ENCODE peak calls at places on chromosome 22, in four cellular contexts. G is stomach, F is HCT116, P is vagina. D is an unnamed sample. For H3K4me1, the result is how much of the 10 kb centered on the place peaks cover.

GRCh38 chr22:21961886-21962654 is 9.4 kb upstream of the PPM1F start:
- DNase-seq in G (peak), F (no peak), P (no peak), D (no peak)

GRCh38 chr22:46436595-46437163 is 100.7 kb downstream of the CELSR1 start:
- DNase-seq in P (no peak), F (no peak), G (no peak), D (no peak)

GRCh38 chr22:32911526-32911925 is 110.0 kb downstream of the TIMP3 start:
- DNase-seq in F (no peak), G (no peak), P (no peak), D (no peak)

GRCh38 chr22:46079861-46080821 is 70.2 kb upstream of the PPARA start:
- DNase-seq in P (no peak), F (no peak), G (peak), D (peak)

GRCh38 chr22:40889116-40889515 is 27.2 kb upstream of the DNAJB7 start:
- DNase-seq in G (no peak), F (no peak), P (no peak), D (no peak)

GRCh38 chr22:19885841-19886592 is 31.3 kb upstream of the GNB1L start:
- DNase-seq in P (no peak), F (no peak), G (no peak), D (no peak)

GRCh38 chr22:21866821-21867527 is 471 bp downstream of the MAPK1 start:
- DNase-seq in P (no peak), F (no peak), G (peak), D (peak)

GRCh38 chr22:42368379-42369249 is 63.6 kb downstream of the NFAM1 start:
- DNase-seq in F (no peak), P (no peak), G (no peak), D (peak)

GRCh38 chr22:20013382-20013871 is 3.2 kb downstream of the ARVCF start:
- DNase-seq in G (peak), P (no peak), F (no peak), D (peak)

GRCh38 chr22:50731811-50732624 is 6.0 kb upstream of the ACR start:
- DNase-seq in P (no peak), F (peak), G (peak), D (peak)

GRCh38 chr22:31394326-31394725 is 5.1 kb upstream of the DRG1 start:
- DNase-seq in G (no peak), P (no peak), F (no peak), D (no peak)

GRCh38 chr22:32870474-32870873 is 69.0 kb downstream of the TIMP3 start:
- DNase-seq in F (no peak), P (no peak), G (no peak), D (no peak)

GRCh38 chr22:44459041-44459440 is 39.0 kb downstream of the RTL6 start:
- DNase-seq in F (no peak), P (peak), G (peak), D (no peak)

GRCh38 chr22:37326726-37327125 is 44.4 kb downstream of the CYTH4 start:
- DNase-seq in P (no peak), F (no peak), G (peak), D (peak)

GRCh38 chr22:36340621-36341020 is 47.1 kb downstream of the MYH9 start:
- DNase-seq in G (peak), P (no peak), F (no peak), D (no peak)

GRCh38 chr22:23072911-23073491 is 2.7 kb downstream of the GNAZ start:
- DNase-seq in P (no peak), F (no peak), G (no peak), D (no peak)

GRCh38 chr22:38257650-38258246 is 15.1 kb downstream of the TMEM184B start:
- DNase-seq in F (no peak), G (peak), P (no peak), D (peak)

GRCh38 chr22:37186997-37187522 is 987 bp downstream of the C1QTNF6 start:
- DNase-seq in P (no peak), F (no peak), G (no peak), D (no peak)

GRCh38 chr22:17436981-17437410 is 67.7 kb downstream of the CECR2 start:
- DNase-seq in P (no peak), G (no peak), F (no peak), D (no peak)

GRCh38 chr22:47130883-47131610 is 368.6 kb downstream of the TBC1D22A start:
- DNase-seq in P (no peak), G (no peak), F (no peak), D (no peak)

GRCh38 chr22:45629469-45630089 is 42.1 kb upstream of the ATXN10 start:
- DNase-seq in F (no peak), P (no peak), G (no peak), D (no peak)

GRCh38 chr22:37254206-37254866 is 10.3 kb upstream of the RAC2 start:
- DNase-seq in G (no peak), P (no peak), F (no peak), D (no peak)

GRCh38 chr22:20094158-20094807 is 14.2 kb downstream of the DGCR8 start:
- DNase-seq in F (no peak), P (no peak), G (no peak), D (no peak)

GRCh38 chr22:22432479-22432878 is 76.1 kb downstream of the ZNF280B start:
- DNase-seq in P (no peak), G (no peak), F (no peak), D (no peak)

GRCh38 chr22:19523240-19524169 is 705 bp downstream of the CLDN5 start:
- DNase-seq in F (no peak), G (no peak), P (no peak), D (no peak)

GRCh38 chr22:46803031-46803880 is 40.8 kb downstream of the TBC1D22A start:
- DNase-seq in F (peak), G (peak), P (no peak), D (peak)

GRCh38 chr22:45757068-45757467 is 85.4 kb downstream of the ATXN10 start:
- DNase-seq in P (no peak), G (no peak), F (no peak), D (no peak)

GRCh38 chr22:37498289-37498909 is 12.2 kb upstream of the MFNG start:
- DNase-seq in G (peak), F (no peak), P (no peak), D (peak)

GRCh38 chr22:41380993-41381328 is 781 bp upstream of the TEF start:
- DNase-seq in F (peak), P (peak), G (peak), D (peak)

GRCh38 chr22:45903355-45904149 is 73.4 kb downstream of the WNT7B start:
- DNase-seq in P (no peak), F (no peak), G (no peak), D (no peak)

GRCh38 chr22:49763696-49764095 is 64.0 kb downstream of the BRD1 start:
- DNase-seq in G (no peak), P (peak), F (no peak), D (peak)

GRCh38 chr22:41619979-41620645 is 731 bp downstream of the DESI1 start:
- DNase-seq in G (peak), F (no peak), P (peak), D (peak)

GRCh38 chr22:17131686-17132085 is 10.5 kb upstream of the TMEM121B start:
- DNase-seq in P (no peak), F (no peak), G (no peak), D (no peak)

GRCh38 chr22:46422896-46423295 is 87.4 kb downstream of the TRMU start:
- DNase-seq in F (no peak), P (no peak), G (peak), D (no peak)

GRCh38 chr22:46734830-46735453 is 3.1 kb downstream of the CERK start:
- DNase-seq in F (no peak), G (peak), P (peak), D (peak)

GRCh38 chr22:44975444-44976262 is 34.2 kb downstream of the PHF21B start:
- DNase-seq in F (peak), P (no peak), G (peak), D (peak)

DNA sequence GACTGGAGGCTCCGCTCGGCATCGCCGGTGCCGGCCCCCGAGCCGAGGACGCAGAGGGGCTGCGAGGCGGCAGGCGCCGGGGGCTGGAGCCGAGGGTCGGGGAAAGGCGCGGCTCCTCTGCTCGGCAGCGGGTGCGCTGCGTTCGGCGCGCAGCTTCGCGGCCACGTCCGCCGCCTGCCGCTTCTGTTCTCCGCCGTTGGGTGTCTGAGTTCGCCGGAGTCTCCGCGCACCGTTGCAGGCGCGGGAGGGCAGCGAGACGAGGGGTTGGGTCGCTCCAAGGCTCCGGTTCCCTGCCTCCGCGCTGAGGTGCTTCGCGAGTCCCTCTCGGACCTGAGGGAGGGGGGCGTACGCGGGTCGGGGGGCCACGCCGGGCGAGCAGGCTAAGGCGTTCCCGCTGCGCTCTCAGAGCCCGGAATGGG is 350 bp downstream of the MN1 start:
- DNase-seq in F (no peak), G (peak), P (no peak), D (peak)
- H3K4me1 ChIP-seq in F (under half), G (half or more), P (half or more), D (under half)

DNA sequence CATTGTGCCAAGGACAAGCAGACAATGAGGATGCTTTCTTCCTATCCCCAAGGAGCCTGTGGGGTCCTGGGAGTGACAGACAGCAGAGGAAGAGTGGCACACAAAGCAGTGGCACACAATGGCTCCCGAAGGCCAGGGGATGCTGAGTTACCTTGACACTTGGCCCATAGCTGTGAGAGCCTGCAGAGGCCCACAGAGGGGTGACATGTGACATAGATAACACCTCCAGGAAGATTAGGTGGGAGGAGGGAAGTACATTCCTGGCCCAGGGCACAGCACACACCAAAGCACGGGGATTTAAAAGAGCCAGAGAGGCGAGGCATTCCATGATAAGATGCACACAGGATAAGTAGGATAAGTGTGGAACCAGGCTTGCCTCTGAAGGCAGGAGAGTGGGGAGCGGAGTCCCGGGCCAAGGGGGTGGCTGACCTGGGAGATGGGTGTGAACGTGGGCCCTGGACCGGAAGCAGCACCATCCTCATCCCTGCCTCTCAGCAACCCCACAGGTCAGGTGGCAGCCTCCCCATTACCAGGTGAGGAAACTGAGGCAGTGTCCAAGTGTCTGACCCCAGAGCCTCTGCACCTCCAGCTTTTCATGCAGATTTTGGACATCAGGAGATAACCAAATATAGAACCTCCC is 6.4 kb downstream of the UPB1 start:
- DNase-seq in P (no peak), G (no peak), F (no peak), D (no peak)
- H3K27ac ChIP-seq in P (no peak), G (no peak), F (no peak), D (no peak)

GRCh38 chr22:39528080-39528661 is 4.4 kb downstream of the RPS19BP1 start:
- DNase-seq in G (no peak), F (no peak), P (no peak), D (peak)
- TF ChIP-seq POLR2AphosphoS5 in G (no peak), F (no peak), P (no peak), D (no peak)

GRCh38 chr22:29883831-29884139 is 811 bp downstream of the MTMR3 start:
- DNase-seq in F (no peak), G (no peak), P (no peak), D (no peak)
- H3K4me1 ChIP-seq in F (under half), G (under half), P (half or more), D (under half)

GRCh38 chr22:26673485-26673884 is 16.1 kb downstream of the MIAT start:
- DNase-seq in P (no peak), G (no peak), F (no peak), D (peak)
- H3K27ac ChIP-seq in P (peak), G (peak), F (peak), D (peak)

DNA sequence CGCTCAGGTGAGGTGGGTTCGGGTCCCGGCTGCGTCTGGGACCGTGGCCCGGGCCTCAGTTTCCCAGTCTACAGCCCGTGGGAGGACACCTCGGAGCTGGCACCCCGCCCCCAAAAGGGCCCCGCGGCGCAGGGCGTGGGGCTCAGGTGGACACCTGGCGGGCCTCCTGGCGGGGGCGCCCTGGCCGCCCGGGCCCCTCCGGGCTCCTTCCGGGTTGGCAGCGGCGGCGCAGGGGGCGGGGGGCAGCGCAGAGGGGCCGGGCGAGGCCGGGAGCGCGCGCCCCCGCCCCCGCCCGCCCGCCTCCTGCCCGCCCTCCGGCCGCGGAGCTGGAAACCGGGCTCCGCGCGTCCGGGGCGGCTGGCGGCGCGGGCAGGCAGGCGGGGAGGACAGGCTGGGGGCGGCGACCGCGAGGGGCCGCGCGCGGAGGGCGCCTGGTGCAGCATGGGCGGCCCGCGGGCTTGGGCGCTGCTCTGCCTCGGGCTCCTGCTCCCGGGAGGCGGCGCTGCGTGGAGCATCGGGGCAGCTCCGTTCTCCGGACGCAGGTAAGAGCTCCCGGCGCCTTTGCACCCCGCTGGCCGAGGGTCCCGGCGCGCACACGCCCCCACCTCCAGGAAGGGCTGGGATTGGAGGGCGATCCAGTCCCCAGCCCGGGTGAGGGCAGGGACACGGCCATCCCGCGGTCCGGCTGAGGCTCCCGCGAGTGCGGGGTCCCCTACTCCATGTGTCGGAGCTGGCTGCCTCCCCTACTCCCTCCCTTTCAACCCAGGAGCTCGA is at the start of gene EMID1:
- DNase-seq in P (no peak), F (no peak), G (peak), D (peak)
- TF ChIP-seq POLR2AphosphoS5 in P (no peak), F (peak), G (no peak), D (no peak)

GRCh38 chr22:43381693-43382092 is 30.1 kb upstream of the MPPED1 start:
- DNase-seq in P (no peak), F (no peak), G (no peak), D (peak)

GRCh38 chr22:43375951-43376455 is 32.8 kb upstream of the SCUBE1 start:
- DNase-seq in G (no peak), P (no peak), F (no peak), D (no peak)

GRCh38 chr22:43378011-43378704 is 33.7 kb upstream of the MPPED1 start:
- DNase-seq in F (no peak), P (no peak), G (peak), D (peak)

GRCh38 chr22:43376765-43377485 is 33.8 kb upstream of the SCUBE1 start:
- DNase-seq in G (peak), F (no peak), P (no peak), D (peak)

GRCh38 chr22:43377486-43377995 is 34.3 kb upstream of the MPPED1 start:
- DNase-seq in F (no peak), P (no peak), G (no peak), D (no peak)
- H3K4me1 ChIP-seq in F (under half), P (under half), G (under half), D (under half)

DNA sequence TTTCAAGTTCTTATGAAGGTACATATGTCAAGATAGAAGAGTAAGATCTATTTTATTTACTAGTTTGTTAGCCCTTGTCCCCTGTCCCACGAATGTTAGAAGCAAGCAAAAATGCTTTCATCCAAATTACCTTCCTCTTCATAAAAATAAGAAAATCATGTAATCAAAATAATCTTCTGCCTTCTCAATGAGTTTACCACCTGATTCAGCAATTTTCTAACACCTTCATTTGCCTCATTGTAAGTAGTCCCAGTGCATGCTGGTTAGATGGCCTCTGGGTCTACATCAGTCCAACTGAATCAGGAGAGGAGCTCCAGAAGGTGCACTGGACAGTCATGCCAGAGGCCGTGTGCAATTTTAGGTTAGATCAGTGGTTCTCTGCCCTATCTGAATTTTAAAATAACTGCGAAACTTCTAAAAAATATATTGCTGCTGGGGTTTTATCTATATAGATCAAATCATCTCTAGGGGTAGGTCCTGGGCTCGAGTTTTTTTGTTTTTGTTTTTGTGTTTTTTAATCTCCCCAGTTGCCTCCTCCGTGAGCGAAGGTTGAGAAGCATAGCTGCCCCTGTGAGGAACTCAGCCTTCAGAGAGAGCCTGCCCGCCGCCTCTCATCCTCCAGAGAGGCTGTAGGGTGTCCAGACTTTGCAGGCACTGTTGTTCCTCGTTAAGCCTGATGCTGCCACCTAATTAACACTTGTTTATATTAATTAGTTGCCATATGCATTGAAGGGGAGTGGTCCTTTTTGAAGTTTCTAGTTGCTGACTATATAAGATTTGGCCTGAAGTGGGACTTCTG is 32.2 kb downstream of the C22orf31 start:
- DNase-seq in F (no peak), P (no peak), G (no peak), D (no peak)
- H3K27ac ChIP-seq in F (peak), P (no peak), G (peak), D (peak)

D was measured in transverse colon.